ENCODE peak calls at places on chromosomes 3 and 15, in four cellular contexts. One of them, this sample, is unnamed.

GRCh38 chr15:94080989-94081605 is 150.3 kb upstream of the MCTP2 start:
- DNase-seq in A549: no peak
- DNase-seq in HepG2: no peak
- DNase-seq in K562: no peak
- DNase-seq in this sample: no peak

GRCh38 chr3:58180099-58180880 is 30.5 kb downstream of the DNASE1L3 start:
- DNase-seq in A549: no peak
- DNase-seq in HepG2: no peak
- DNase-seq in K562: no peak
- DNase-seq in this sample: no peak

GRCh38 chr3:72938471-72939265 is 50.8 kb downstream of the GXYLT2 start:
- DNase-seq in A549: peak
- DNase-seq in HepG2: peak
- DNase-seq in K562: peak
- DNase-seq in this sample: no peak

GRCh38 chr15:28123408-28124023 is 24.4 kb upstream of the OCA2 start:
- DNase-seq in A549: peak
- DNase-seq in HepG2: peak
- DNase-seq in K562: peak
- DNase-seq in this sample: peak

GRCh38 chr3:55765906-55766701 is 279.0 kb upstream of the WNT5A start:
- DNase-seq in A549: no peak
- DNase-seq in HepG2: no peak
- DNase-seq in K562: no peak
- DNase-seq in this sample: no peak

GRCh38 chr3:133871368-133872090 is 24.2 kb downstream of the RAB6B start:
- DNase-seq in A549: no peak
- DNase-seq in HepG2: no peak
- DNase-seq in K562: no peak
- DNase-seq in this sample: no peak

GRCh38 chr15:67042490-67043181 is 22.8 kb upstream of the SMAD3 start:
- DNase-seq in A549: no peak
- DNase-seq in HepG2: no peak
- DNase-seq in K562: no peak
- DNase-seq in this sample: no peak

GRCh38 chr15:41559489-41560177 is 621 bp downstream of the TYRO3 start:
- DNase-seq in A549: no peak
- DNase-seq in HepG2: no peak
- DNase-seq in K562: peak
- DNase-seq in this sample: no peak

GRCh38 chr3:65847947-65848346 is 190.8 kb downstream of the MAGI1 start:
- DNase-seq in A549: no peak
- DNase-seq in HepG2: no peak
- DNase-seq in K562: no peak
- DNase-seq in this sample: no peak

GRCh38 chr3:83514130-83514914 is 1444.5 kb upstream of the CADM2 start:
- DNase-seq in A549: no peak
- DNase-seq in HepG2: no peak
- DNase-seq in K562: no peak
- DNase-seq in this sample: peak

GRCh38 chr3:4606915-4607314 is 113.8 kb downstream of the ITPR1 start:
- DNase-seq in A549: no peak
- DNase-seq in HepG2: no peak
- DNase-seq in K562: no peak
- DNase-seq in this sample: no peak

GRCh38 chr3:120506076-120506827 is 55.5 kb upstream of the FSTL1 start:
- DNase-seq in A549: no peak
- DNase-seq in HepG2: peak
- DNase-seq in K562: no peak
- DNase-seq in this sample: no peak

GRCh38 chr3:154421067-154421466 is 8.9 kb downstream of the GPR149 start:
- DNase-seq in A549: no peak
- DNase-seq in HepG2: no peak
- DNase-seq in K562: no peak
- DNase-seq in this sample: peak

GRCh38 chr3:42746455-42747450 is 26.3 kb downstream of the CCDC13 start:
- DNase-seq in A549: no peak
- DNase-seq in HepG2: peak
- DNase-seq in K562: no peak
- DNase-seq in this sample: no peak

GRCh38 chr15:34109775-34110663 is 8.1 kb downstream of the PGBD4 start:
- DNase-seq in A549: peak
- DNase-seq in HepG2: peak
- DNase-seq in K562: peak
- DNase-seq in this sample: no peak

GRCh38 chr3:145094355-145094941 is 1066.5 kb downstream of the PLOD2 start:
- DNase-seq in A549: peak
- DNase-seq in HepG2: no peak
- DNase-seq in K562: no peak
- DNase-seq in this sample: no peak

GRCh38 chr15:47443839-47444238 is 273.5 kb upstream of the SEMA6D start:
- DNase-seq in A549: no peak
- DNase-seq in HepG2: no peak
- DNase-seq in K562: no peak
- DNase-seq in this sample: no peak

GRCh38 chr3:174275336-174275735 is 583.8 kb upstream of the NAALADL2 start:
- DNase-seq in A549: no peak
- DNase-seq in HepG2: no peak
- DNase-seq in K562: no peak
- DNase-seq in this sample: no peak

GRCh38 chr15:48440084-48440483 is 108.9 kb downstream of the DUT start:
- DNase-seq in A549: no peak
- DNase-seq in HepG2: no peak
- DNase-seq in K562: no peak
- DNase-seq in this sample: peak

GRCh38 chr15:100113351-100114075 is 228.3 kb downstream of the ADAMTS17 start:
- DNase-seq in A549: no peak
- DNase-seq in HepG2: no peak
- DNase-seq in K562: no peak
- DNase-seq in this sample: no peak

GRCh38 chr3:18199757-18200156 is 225.4 kb downstream of the SATB1 start:
- DNase-seq in A549: no peak
- DNase-seq in HepG2: no peak
- DNase-seq in K562: no peak
- DNase-seq in this sample: no peak

GRCh38 chr3:40913192-40913591 is 286.1 kb upstream of the CTNNB1 start:
- DNase-seq in A549: no peak
- DNase-seq in HepG2: no peak
- DNase-seq in K562: no peak
- DNase-seq in this sample: no peak

GRCh38 chr15:45606841-45607240 is 19.7 kb downstream of the BLOC1S6 start:
- DNase-seq in A549: no peak
- DNase-seq in HepG2: no peak
- DNase-seq in K562: no peak
- DNase-seq in this sample: no peak

GRCh38 chr3:136984837-136985236 is 27.1 kb downstream of the IL20RB start:
- DNase-seq in A549: no peak
- DNase-seq in HepG2: no peak
- DNase-seq in K562: no peak
- DNase-seq in this sample: no peak

DNA sequence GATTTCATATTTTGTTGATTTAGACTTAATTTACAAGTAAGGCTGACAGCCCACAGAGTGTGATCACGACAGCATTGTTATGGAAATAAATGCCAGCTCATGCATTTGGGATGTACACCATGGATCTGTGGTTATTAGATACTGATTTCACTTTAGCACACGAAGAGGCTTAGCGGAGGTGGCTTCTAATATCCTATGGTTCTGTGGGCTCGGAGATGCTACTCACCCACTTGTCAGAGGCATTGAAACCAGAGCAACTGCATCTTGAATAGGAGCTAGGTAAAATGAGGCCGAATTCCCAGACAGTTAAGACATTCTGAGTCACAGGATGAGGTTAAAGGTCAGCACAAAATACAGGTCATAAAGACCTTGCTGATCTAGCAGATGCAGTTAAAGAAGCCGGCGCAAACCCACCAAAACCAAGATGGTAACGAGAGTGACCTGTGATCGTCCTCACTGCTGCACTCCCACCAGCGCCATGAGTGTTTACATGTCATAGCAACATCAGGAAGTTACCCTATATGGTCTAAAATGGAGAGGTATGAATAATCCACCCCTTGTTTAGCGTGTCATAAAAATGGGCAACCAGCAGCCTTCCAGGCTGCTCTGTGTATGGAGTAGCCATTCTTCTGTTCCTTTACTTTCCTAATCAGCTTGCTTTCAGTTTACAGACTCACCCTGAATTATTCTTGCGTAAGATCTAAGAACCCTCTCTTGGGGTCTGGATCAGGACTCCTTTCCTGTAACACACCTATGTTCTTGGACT is 117.5 kb downstream of the PGPEP1L start:
- DNase-seq in A549: no peak
- DNase-seq in HepG2: no peak
- DNase-seq in K562: no peak
- DNase-seq in this sample: no peak
- TF ChIP-seq HMGXB4 in A549: no peak
- TF ChIP-seq HMGXB4 in HepG2: no peak
- TF ChIP-seq HMGXB4 in K562: no peak
- TF ChIP-seq HMGXB4 in this sample: no peak

GRCh38 chr3:177589921-177590336 is 392.6 kb upstream of the TBL1XR1 start:
- DNase-seq in A549: peak
- DNase-seq in HepG2: peak
- DNase-seq in K562: no peak
- DNase-seq in this sample: no peak
- TF ChIP-seq HMGXB4 in A549: no peak
- TF ChIP-seq HMGXB4 in HepG2: no peak
- TF ChIP-seq HMGXB4 in K562: no peak
- TF ChIP-seq HMGXB4 in this sample: no peak

GRCh38 chr3:124260206-124260915 is 268.4 kb upstream of the ROPN1 start:
- DNase-seq in A549: peak
- DNase-seq in HepG2: no peak
- DNase-seq in K562: no peak
- DNase-seq in this sample: no peak
- TF ChIP-seq HMGXB4 in A549: no peak
- TF ChIP-seq HMGXB4 in HepG2: no peak
- TF ChIP-seq HMGXB4 in K562: no peak
- TF ChIP-seq HMGXB4 in this sample: no peak

GRCh38 chr15:74378853-74379252 is 11.4 kb upstream of the CYP11A1 start:
- DNase-seq in A549: no peak
- DNase-seq in HepG2: no peak
- DNase-seq in K562: no peak
- DNase-seq in this sample: no peak

GRCh38 chr15:74377831-74378766 is 10.7 kb upstream of the CYP11A1 start:
- DNase-seq in A549: no peak
- DNase-seq in HepG2: no peak
- DNase-seq in K562: no peak
- DNase-seq in this sample: peak

GRCh38 chr15:74376226-74376625 is 8.8 kb upstream of the CYP11A1 start:
- DNase-seq in A549: no peak
- DNase-seq in HepG2: no peak
- DNase-seq in K562: no peak
- DNase-seq in this sample: no peak

GRCh38 chr15:74375303-74375693 is 7.9 kb upstream of the CYP11A1 start:
- DNase-seq in A549: peak
- DNase-seq in HepG2: peak
- DNase-seq in K562: peak
- DNase-seq in this sample: peak

GRCh38 chr15:74376825-74377581 is 9.6 kb upstream of the CYP11A1 start:
- DNase-seq in A549: no peak
- DNase-seq in HepG2: no peak
- DNase-seq in K562: no peak
- DNase-seq in this sample: peak
- TF ChIP-seq HMGXB4 in A549: no peak
- TF ChIP-seq HMGXB4 in HepG2: no peak
- TF ChIP-seq HMGXB4 in K562: no peak
- TF ChIP-seq HMGXB4 in this sample: no peak

DNA sequence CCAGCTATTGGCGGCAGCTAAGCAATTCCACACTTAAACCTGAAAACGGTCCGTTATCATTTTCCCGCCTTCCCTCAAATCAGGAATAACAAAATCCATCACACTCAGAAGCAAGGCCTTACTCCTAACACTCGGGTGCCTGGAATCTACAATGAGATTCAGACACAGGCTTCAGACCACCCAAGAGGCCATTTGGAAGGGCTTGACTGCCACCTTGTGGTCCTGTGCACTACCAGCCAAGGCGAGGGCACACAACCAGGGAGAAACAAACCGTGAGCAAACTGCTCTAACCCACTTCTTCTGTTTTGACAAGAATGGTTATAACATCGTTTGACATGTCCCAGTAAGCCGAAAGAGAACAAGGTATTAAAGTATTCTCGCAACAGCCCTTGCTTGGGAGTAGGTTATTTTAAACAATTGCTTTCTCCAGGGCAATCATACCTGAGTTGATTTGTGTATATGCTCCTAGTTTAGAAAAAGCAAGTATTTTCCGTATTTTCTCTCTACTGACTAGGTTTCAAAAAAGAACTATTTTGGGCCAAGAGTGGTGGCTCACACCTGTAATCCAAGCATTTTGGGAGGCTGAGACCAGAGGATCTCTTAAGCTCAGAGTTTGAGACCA is 40.1 kb upstream of the TAFA4 start:
- DNase-seq in A549: peak
- DNase-seq in HepG2: peak
- DNase-seq in K562: peak
- DNase-seq in this sample: peak
- TF ChIP-seq HMGXB4 in A549: no peak
- TF ChIP-seq HMGXB4 in HepG2: no peak
- TF ChIP-seq HMGXB4 in K562: no peak
- TF ChIP-seq HMGXB4 in this sample: no peak

GRCh38 chr3:155854147-155854940 is at the start of gene SLC33A1:
- DNase-seq in A549: peak
- DNase-seq in HepG2: peak
- DNase-seq in K562: peak
- DNase-seq in this sample: peak

GRCh38 chr3:155847993-155848392 is 6.2 kb downstream of the SLC33A1 start:
- DNase-seq in A549: no peak
- DNase-seq in HepG2: no peak
- DNase-seq in K562: no peak
- DNase-seq in this sample: no peak

DNA sequence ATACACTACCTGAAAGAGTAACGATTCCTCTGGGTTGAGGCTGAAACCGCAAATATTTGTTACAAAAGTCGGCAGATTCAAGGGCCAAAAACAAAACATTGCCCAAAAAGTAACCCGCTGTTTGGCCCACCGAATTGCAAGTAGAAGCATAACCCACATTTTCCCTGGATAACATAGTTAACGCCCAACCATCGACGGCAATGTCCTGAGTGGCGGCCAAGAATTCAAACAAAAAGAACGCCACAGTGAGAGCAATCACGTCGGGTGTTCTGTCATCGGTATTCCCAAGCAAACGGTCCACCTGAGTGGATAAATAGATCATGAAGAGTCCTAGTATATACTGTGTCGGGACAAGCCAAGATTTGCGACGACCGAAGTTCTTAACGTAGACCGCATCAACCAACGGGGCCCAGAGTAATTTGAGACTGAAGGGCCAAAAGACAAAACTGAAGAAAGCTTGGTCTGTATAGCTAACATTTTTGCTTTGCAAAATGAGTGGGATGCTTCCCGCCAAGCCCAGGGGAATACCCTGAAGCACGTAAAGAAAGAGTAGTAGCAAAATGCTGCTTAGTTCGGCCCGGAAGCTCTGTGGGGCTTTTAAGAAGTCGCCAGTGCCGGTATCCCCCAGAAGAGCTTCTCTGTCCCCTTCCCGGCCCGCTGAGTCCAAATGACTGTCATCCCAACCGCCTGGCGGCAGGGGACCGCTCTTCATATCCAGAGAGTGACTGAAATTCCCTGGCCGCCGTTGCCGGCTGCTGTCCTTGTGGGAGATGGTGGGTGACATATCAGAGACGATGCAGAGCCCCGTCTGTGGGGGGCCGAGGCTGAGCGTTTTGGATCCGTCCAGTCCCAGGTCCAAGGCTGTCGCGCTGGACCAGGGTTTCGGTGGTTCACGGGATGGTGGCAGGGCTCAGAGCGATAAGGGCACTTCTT is 747 bp downstream of the SLC33A1 start:
- DNase-seq in A549: peak
- DNase-seq in HepG2: peak
- DNase-seq in K562: no peak
- DNase-seq in this sample: peak
- TF ChIP-seq HMGXB4 in A549: no peak
- TF ChIP-seq HMGXB4 in HepG2: no peak
- TF ChIP-seq HMGXB4 in K562: no peak
- TF ChIP-seq HMGXB4 in this sample: no peak